ENCODE peak calls at places on chromosomes 7 and 10, in four cellular contexts. V, X, H and P are unnamed samples.

GRCh38 chr10:103265712-103266329 is 11.1 kb upstream of the INA start:
- DNase-seq in X (peak), V (peak), H (no peak), P (peak)

GRCh38 chr7:10940748-10941358 is 32.8 kb upstream of the PHF14 start:
- DNase-seq in X (peak), H (no peak), V (no peak), P (no peak)

GRCh38 chr10:130662775-130663174 is 526.6 kb downstream of the GLRX3 start:
- DNase-seq in X (no peak), H (no peak), V (no peak), P (no peak)

GRCh38 chr7:87003872-87004798 is 55.3 kb downstream of the ELAPOR2 start:
- DNase-seq in H (no peak), X (no peak), V (no peak), P (no peak)

GRCh38 chr7:74479066-74479781 is 25.5 kb downstream of the GTF2IRD1 start:
- DNase-seq in H (no peak), X (peak), V (peak), P (no peak)

GRCh38 chr7:156234192-156234591 is 406.4 kb upstream of the RNF32 start:
- DNase-seq in H (no peak), V (no peak), X (no peak), P (no peak)

GRCh38 chr7:99042957-99043356 is 101.0 kb downstream of the SMURF1 start:
- DNase-seq in H (no peak), V (no peak), X (no peak), P (no peak)

GRCh38 chr10:71090330-71090729 is 122.0 kb upstream of the UNC5B start:
- DNase-seq in H (no peak), X (no peak), V (no peak), P (no peak)

GRCh38 chr10:102322914-102323313 is 72.6 kb upstream of the NFKB2 start:
- DNase-seq in V (no peak), X (peak), H (no peak), P (no peak)

GRCh38 chr7:98864726-98865420 is 4.9 kb downstream of the TMEM130 start:
- DNase-seq in V (no peak), X (no peak), H (peak), P (no peak)

GRCh38 chr7:3399858-3400257 is 98.8 kb downstream of the SDK1 start:
- DNase-seq in V (no peak), H (no peak), X (no peak), P (no peak)

GRCh38 chr7:88226201-88226600 is 6.4 kb upstream of the SRI start:
- DNase-seq in X (no peak), V (no peak), H (no peak), P (no peak)

GRCh38 chr7:139626817-139627216 is 103.3 kb downstream of the CLEC2L start:
- DNase-seq in V (no peak), X (no peak), H (no peak), P (no peak)

GRCh38 chr7:134755422-134756022 is 23.9 kb upstream of the CALD1 start:
- DNase-seq in X (no peak), H (no peak), V (no peak), P (no peak)

GRCh38 chr7:81457858-81458522 is 311.9 kb downstream of the HGF start:
- DNase-seq in H (no peak), X (no peak), V (no peak), P (no peak)

GRCh38 chr7:106057204-106057961 is 54.7 kb downstream of the SYPL1 start:
- DNase-seq in X (no peak), H (peak), V (no peak), P (no peak)

GRCh38 chr7:135441791-135442190 is 68.1 kb downstream of the CNOT4 start:
- DNase-seq in H (no peak), X (no peak), V (no peak), P (no peak)

GRCh38 chr7:78095549-78095948 is 297.0 kb downstream of the PHTF2 start:
- DNase-seq in V (no peak), H (no peak), X (no peak), P (no peak)

GRCh38 chr7:65269150-65269856 is 104.4 kb upstream of the ZNF92 start:
- DNase-seq in V (peak), X (no peak), H (no peak), P (no peak)
- TF ChIP-seq POLR2A in V (no peak), X (no peak), H (no peak), P (no peak)

GRCh38 chr10:128125944-128126764 is at the start of gene MKI67:
- DNase-seq in H (peak), V (peak), X (peak), P (peak)
- TF ChIP-seq POLR2A in H (no peak), V (no peak), X (no peak), P (no peak)

DNA sequence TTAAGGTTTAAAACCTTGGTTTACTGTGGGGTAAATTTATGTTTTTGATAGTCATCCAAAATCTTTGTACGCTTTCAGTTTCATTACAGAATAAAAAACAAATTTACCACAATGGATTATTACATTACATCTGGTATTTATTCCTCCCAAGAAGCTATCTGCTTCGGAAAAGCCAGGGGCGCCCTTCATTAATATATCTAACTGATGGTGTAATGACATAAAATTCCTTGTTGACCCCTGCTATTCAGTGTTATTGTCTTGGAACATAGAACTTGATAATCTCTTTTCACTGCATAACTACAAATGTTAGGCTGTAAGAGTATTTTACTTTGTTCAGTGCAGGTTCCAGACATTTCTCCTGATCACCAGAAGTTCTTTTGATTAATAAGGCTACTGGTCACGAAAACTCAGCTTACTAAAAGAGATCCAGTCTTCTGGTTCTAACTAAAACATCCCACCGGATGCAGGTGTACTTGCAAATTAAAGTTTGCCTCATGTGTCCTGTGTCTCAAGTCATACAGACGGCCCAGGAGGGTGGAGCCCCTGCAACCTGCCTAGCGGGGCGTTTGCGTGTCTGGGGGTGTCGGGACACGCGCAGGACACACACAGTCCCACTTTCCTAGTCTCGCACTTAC is 570 bp upstream of the GLCCI1 start:
- DNase-seq in X (no peak), V (no peak), H (no peak), P (no peak)
- TF ChIP-seq POLR2A in X (no peak), V (no peak), H (peak), P (no peak)

GRCh38 chr10:92822060-92822634 is 26.2 kb upstream of the EXOC6 start:
- DNase-seq in H (no peak), X (no peak), V (no peak), P (no peak)
- TF ChIP-seq POLR2A in H (no peak), X (no peak), V (no peak), P (no peak)